ENCODE peak calls at places on chromosome 18, in seven cellular contexts. X is T-helper 1 cell, L is GM12878, O is ACHN, R is 8988T, W is AG08396, M is myocyte. I is an unnamed sample.

GRCh38 chr18:8175486-8176061 is 433.7 kb upstream of the RAB12 start:
- DNase-seq in X (no peak), L (no peak), O (no peak), R (no peak), W (no peak), M (no peak), I (no peak)

GRCh38 chr18:48412339-48412929 is 3.3 kb upstream of the ZBTB7C start:
- DNase-seq in X (no peak), L (no peak), O (peak; percentile 58), R (no peak), W (peak; percentile 30), M (peak; percentile 62), I (no peak)

GRCh38 chr18:49915352-49915751 is 102.0 kb upstream of the ACAA2 start:
- DNase-seq in X (no peak), L (no peak), O (no peak), R (no peak), W (no peak), M (no peak), I (no peak)

GRCh38 chr18:32195881-32196815 is 6.3 kb downstream of the MEP1B start:
- DNase-seq in X (no peak), L (no peak), O (no peak), R (no peak), W (no peak), M (no peak), I (no peak)

GRCh38 chr18:63575680-63576079 is 11.5 kb upstream of the SERPINB13 start:
- DNase-seq in X (no peak), L (no peak), O (no peak), R (no peak), W (no peak), M (no peak), I (no peak)

GRCh38 chr18:59478591-59478990 is 119.5 kb upstream of the LMAN1 start:
- DNase-seq in X (no peak), L (no peak), O (no peak), R (no peak), W (no peak), M (no peak), I (no peak)

GRCh38 chr18:76448262-76449109 is 46.6 kb downstream of the ZNF516 start:
- DNase-seq in X (no peak), L (no peak), O (no peak), R (no peak), W (no peak), M (no peak), I (no peak)

GRCh38 chr18:35646449-35646848 is 64.9 kb downstream of the GALNT1 start:
- DNase-seq in X (no peak), L (no peak), O (no peak), R (no peak), W (no peak), M (no peak), I (no peak)

GRCh38 chr18:1505856-1506255 is 601.2 kb downstream of the ADCYAP1 start:
- DNase-seq in X (no peak), L (no peak), O (no peak), R (no peak), W (no peak), M (no peak), I (no peak)

GRCh38 chr18:74316257-74317180 is 880 bp downstream of the C18orf63 start:
- DNase-seq in X (no peak), L (no peak), O (peak; percentile 92), R (no peak), W (peak; percentile 84), M (peak; percentile 80), I (no peak)

GRCh38 chr18:38170845-38171244 is 605.2 kb upstream of the CELF4 start:
- DNase-seq in X (no peak), L (no peak), O (no peak), R (no peak), W (no peak), M (no peak), I (no peak)

GRCh38 chr18:28002841-28003240 is 174.1 kb downstream of the CDH2 start:
- DNase-seq in X (no peak), L (no peak), O (no peak), R (no peak), W (no peak), M (peak; percentile 38), I (no peak)

GRCh38 chr18:35252466-35252865 is 11.6 kb downstream of the ZNF397 start:
- DNase-seq in X (no peak), L (no peak), O (no peak), R (no peak), W (no peak), M (no peak), I (no peak)

GRCh38 chr18:23618862-23619387 is 32.6 kb upstream of the NPC1 start:
- DNase-seq in X (no peak), L (peak; percentile 27), O (peak; percentile 65), R (no peak), W (no peak), M (no peak), I (peak; percentile 4)

GRCh38 chr18:56479836-56480235 is 158.6 kb downstream of the TXNL1 start:
- DNase-seq in X (no peak), L (no peak), O (no peak), R (no peak), W (no peak), M (no peak), I (no peak)

GRCh38 chr18:36776650-36777049 is 52.2 kb downstream of the TPGS2 start:
- DNase-seq in X (no peak), L (no peak), O (no peak), R (no peak), W (no peak), M (no peak), I (no peak)

GRCh38 chr18:49640741-49641140 is 78.9 kb downstream of the LIPG start:
- DNase-seq in X (no peak), L (no peak), O (no peak), R (no peak), W (no peak), M (no peak), I (no peak)

GRCh38 chr18:27298215-27298804 is 113.2 kb upstream of the CHST9 start:
- DNase-seq in X (no peak), L (no peak), O (peak; percentile 50), R (no peak), W (no peak), M (no peak), I (no peak)

GRCh38 chr18:59853380-59853779 is 46.4 kb upstream of the PMAIP1 start:
- DNase-seq in X (no peak), L (no peak), O (no peak), R (no peak), W (no peak), M (no peak), I (no peak)

GRCh38 chr18:45071959-45072358 is 391.3 kb downstream of the SETBP1 start:
- DNase-seq in X (no peak), L (no peak), O (no peak), R (no peak), W (no peak), M (no peak), I (no peak)